ENCODE peak calls at places on chromosomes 13 and 19, in six cellular contexts. S is BE2C; H is CD4-positive, alpha-beta T cell; T is WERI-Rb-1; M is AG09319; O is fibroblast of villous mesenchyme. Y is an unnamed sample.

GRCh38 chr19:15199652-15200574 is 882 bp downstream of the NOTCH3 start:
- DNase-seq in S (peak), H (no peak), T (peak), M (no peak), O (peak), Y (peak)

GRCh38 chr13:49265822-49266221 is 18.1 kb downstream of the CDADC1 start:
- DNase-seq in S (no peak), H (no peak), T (peak), M (no peak), O (peak), Y (no peak)

GRCh38 chr13:35469781-35470380 is 6.6 kb downstream of the MAB21L1 start:
- DNase-seq in S (no peak), H (no peak), T (no peak), M (no peak), O (no peak), Y (no peak)

GRCh38 chr13:43785166-43785680 is 1.5 kb downstream of the ENOX1 start:
- DNase-seq in S (no peak), H (no peak), T (no peak), M (no peak), O (no peak), Y (no peak)

GRCh38 chr19:46115396-46116109 is 8.9 kb downstream of the IGFL3 start:
- DNase-seq in S (peak), H (no peak), T (no peak), M (peak), O (peak), Y (no peak)

GRCh38 chr13:112723771-112724170 is 33.9 kb downstream of the ATP11A start:
- DNase-seq in S (no peak), H (no peak), T (no peak), M (no peak), O (no peak), Y (no peak)

GRCh38 chr13:78827471-78827870 is 168.5 kb upstream of the OBI1 start:
- DNase-seq in S (peak), H (no peak), T (no peak), M (no peak), O (no peak), Y (no peak)

GRCh38 chr13:29846475-29847256 is 3.8 kb downstream of the UBL3 start:
- DNase-seq in S (no peak), H (no peak), T (no peak), M (no peak), O (no peak), Y (no peak)

GRCh38 chr13:51814825-51815650 is 11.1 kb upstream of the DHRS12 start:
- DNase-seq in S (peak), H (peak), T (peak), M (no peak), O (peak), Y (peak)

GRCh38 chr13:107043016-107043957 is 475.4 kb upstream of the ARGLU1 start:
- DNase-seq in S (no peak), H (no peak), T (no peak), M (no peak), O (no peak), Y (no peak)

GRCh38 chr13:102774596-102775375 is 1.2 kb upstream of the TEX30 start:
- DNase-seq in S (no peak), H (no peak), T (no peak), M (no peak), O (no peak), Y (no peak)

GRCh38 chr19:48491793-48492123 is 19.9 kb downstream of the LMTK3 start:
- DNase-seq in S (no peak), H (no peak), T (peak), M (no peak), O (no peak), Y (no peak)

GRCh38 chr13:93727301-93728141 is 500.9 kb downstream of the GPC6 start:
- DNase-seq in S (no peak), H (no peak), T (no peak), M (no peak), O (peak), Y (no peak)

GRCh38 chr19:42553292-42554045 is 25.2 kb upstream of the CEACAM1 start:
- DNase-seq in S (no peak), H (no peak), T (no peak), M (peak), O (peak), Y (no peak)

GRCh38 chr13:30617315-30618185 is at the start of gene USPL1:
- DNase-seq in S (peak), H (peak), T (peak), M (peak), O (peak), Y (peak)

GRCh38 chr13:51916962-51917361 is 55.2 kb downstream of the CCDC70 start:
- DNase-seq in S (no peak), H (no peak), T (no peak), M (no peak), O (no peak), Y (no peak)

GRCh38 chr19:47762151-47762550 is 16.4 kb upstream of the SELENOW start:
- DNase-seq in S (no peak), H (no peak), T (no peak), M (no peak), O (no peak), Y (no peak)

GRCh38 chr13:32408296-32408998 is 19.5 kb downstream of the N4BP2L1 start:
- DNase-seq in S (no peak), H (no peak), T (no peak), M (no peak), O (no peak), Y (no peak)

GRCh38 chr19:58305932-58306323 is 751 bp downstream of the ERVK3-1 start:
- DNase-seq in S (no peak), H (no peak), T (no peak), M (no peak), O (peak), Y (no peak)

GRCh38 chr19:14337510-14337909 is 43.7 kb upstream of the ADGRE5 start:
- DNase-seq in S (peak), H (no peak), T (peak), M (no peak), O (no peak), Y (no peak)

GRCh38 chr19:43490759-43491158 is 13.8 kb downstream of the PHLDB3 start:
- DNase-seq in S (no peak), H (no peak), T (no peak), M (no peak), O (no peak), Y (no peak)

GRCh38 chr13:44899967-44900366 is 89.3 kb downstream of the NUFIP1 start:
- DNase-seq in S (no peak), H (no peak), T (no peak), M (no peak), O (no peak), Y (no peak)

GRCh38 chr13:48571121-48571901 is 38.4 kb upstream of the RCBTB2 start:
- DNase-seq in S (no peak), H (no peak), T (no peak), M (peak), O (peak), Y (no peak)

GRCh38 chr19:1744133-1744665 is 9.1 kb upstream of the ONECUT3 start:
- DNase-seq in S (no peak), H (no peak), T (no peak), M (no peak), O (no peak), Y (no peak)

GRCh38 chr19:1745589-1746031 is 7.7 kb upstream of the ONECUT3 start:
- DNase-seq in S (no peak), H (no peak), T (no peak), M (no peak), O (no peak), Y (no peak)

GRCh38 chr19:1746401-1747284 is 6.7 kb upstream of the ONECUT3 start:
- DNase-seq in S (no peak), H (no peak), T (no peak), M (no peak), O (no peak), Y (no peak)

GRCh38 chr19:1742989-1743696 is 10.2 kb upstream of the ONECUT3 start:
- DNase-seq in S (no peak), H (no peak), T (no peak), M (no peak), O (no peak), Y (no peak)

DNA sequence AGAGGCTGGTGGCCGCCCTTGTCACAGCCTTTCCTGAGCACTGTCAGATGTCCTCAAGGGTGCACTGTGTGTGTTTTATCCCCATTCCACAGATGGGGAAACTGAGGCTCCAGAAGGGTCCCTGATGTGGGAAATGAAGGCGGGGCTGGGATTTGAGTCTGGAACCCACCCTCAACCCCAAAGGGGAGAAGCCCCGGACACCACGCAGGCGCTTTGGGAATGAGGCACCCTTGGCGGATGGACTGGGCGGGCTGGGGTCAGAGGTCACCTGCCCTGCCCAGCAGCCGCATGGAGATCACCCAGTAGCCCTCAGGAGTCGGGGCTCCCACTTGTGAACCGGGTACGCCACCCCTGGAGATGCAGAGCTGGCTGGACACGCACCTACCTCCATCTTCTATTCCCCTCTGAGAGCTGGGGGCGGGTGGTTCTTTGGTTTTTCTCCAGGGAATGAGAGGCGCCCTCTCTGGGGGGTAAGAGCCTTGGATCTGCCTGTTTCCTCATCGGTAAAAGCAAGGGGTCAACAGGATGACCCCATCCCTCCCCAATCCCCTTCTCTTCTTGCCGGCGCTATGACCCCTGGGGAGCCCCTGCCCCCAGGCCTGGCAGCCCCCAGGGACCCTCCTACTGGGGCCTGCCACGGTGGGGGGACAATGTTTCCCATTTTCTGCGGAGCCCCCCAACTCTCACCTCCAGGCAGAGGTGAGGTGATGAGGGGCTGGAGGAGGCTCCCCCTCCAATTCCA is 8.3 kb upstream of the ONECUT3 start:
- DNase-seq in S (no peak), H (no peak), T (no peak), M (no peak), O (no peak), Y (no peak)
- TF ChIP-seq CTCF in S (no peak), H (no peak), T (peak), M (no peak), O (no peak), Y (no peak)

GRCh38 chr19:44740351-44740824 is 8.1 kb upstream of the BCL3 start:
- DNase-seq in S (no peak), H (no peak), T (no peak), M (no peak), O (no peak), Y (no peak)

GRCh38 chr19:44741258-44741731 is 7.2 kb upstream of the BCL3 start:
- DNase-seq in S (no peak), H (no peak), T (no peak), M (no peak), O (peak), Y (no peak)

GRCh38 chr19:44745386-44745831 is 3.1 kb upstream of the BCL3 start:
- DNase-seq in S (peak), H (no peak), T (no peak), M (peak), O (peak), Y (no peak)

GRCh38 chr19:44738603-44739585 is 9.6 kb upstream of the BCL3 start:
- DNase-seq in S (no peak), H (no peak), T (no peak), M (no peak), O (no peak), Y (no peak)

GRCh38 chr19:44741841-44742352 is 6.6 kb upstream of the BCL3 start:
- DNase-seq in S (peak), H (no peak), T (peak), M (peak), O (peak), Y (no peak)
- TF ChIP-seq CTCF in S (no peak), H (no peak), T (no peak), M (no peak), O (no peak), Y (no peak)

GRCh38 chr13:108086678-108087077 is 128.7 kb downstream of the LIG4 start:
- DNase-seq in S (peak), H (no peak), T (no peak), M (no peak), O (peak), Y (no peak)
- TF ChIP-seq CTCF in S (peak), H (no peak), T (peak), M (peak), O (peak), Y (no peak)

GRCh38 chr19:4624733-4625362 is 14.5 kb upstream of the TNFAIP8L1 start:
- DNase-seq in S (peak), H (no peak), T (peak), M (no peak), O (no peak), Y (no peak)

GRCh38 chr19:4619668-4620294 is 19.5 kb upstream of the TNFAIP8L1 start:
- DNase-seq in S (no peak), H (no peak), T (no peak), M (no peak), O (no peak), Y (no peak)

GRCh38 chr19:4624301-4624700 is 15.0 kb upstream of the TNFAIP8L1 start:
- DNase-seq in S (no peak), H (no peak), T (no peak), M (no peak), O (no peak), Y (no peak)

GRCh38 chr19:4620675-4621074 is 18.6 kb upstream of the TNFAIP8L1 start:
- DNase-seq in S (peak), H (no peak), T (no peak), M (no peak), O (no peak), Y (no peak)

DNA sequence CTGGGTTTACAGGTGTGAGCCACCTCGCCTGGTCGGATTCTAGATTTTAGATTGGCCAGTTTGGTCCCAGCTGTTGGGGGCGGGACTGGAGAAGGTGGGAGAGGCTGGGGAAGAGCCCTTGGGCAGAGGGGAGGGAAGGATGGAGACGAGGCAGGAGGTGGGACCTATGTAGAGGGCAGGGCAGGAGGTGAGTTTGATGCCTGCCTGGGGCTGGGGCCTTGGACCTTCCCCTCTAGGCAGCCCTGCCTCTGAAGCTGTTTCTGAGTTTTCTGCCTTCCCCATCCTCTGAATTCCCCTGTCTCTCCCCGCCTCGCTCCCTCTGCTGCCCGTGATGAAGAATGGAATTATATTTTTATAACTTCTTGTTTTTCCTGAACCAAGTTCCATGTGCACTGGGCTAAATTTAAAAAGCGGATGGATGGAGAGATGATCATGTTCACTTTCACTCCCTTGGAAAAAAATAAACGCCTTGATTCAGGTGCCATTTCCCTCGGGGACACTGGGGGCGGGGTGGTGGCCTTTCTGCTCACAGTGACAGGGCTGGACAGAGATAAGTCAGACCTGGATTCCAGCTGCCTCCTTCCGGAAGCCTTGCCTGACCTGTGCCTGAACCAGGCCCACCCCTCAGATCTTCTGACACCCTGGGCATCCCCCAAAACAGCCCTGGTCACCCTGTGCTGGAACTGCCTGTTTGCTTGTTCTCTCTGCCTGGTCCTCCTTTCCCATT is 16.5 kb upstream of the TNFAIP8L1 start:
- DNase-seq in S (peak), H (no peak), T (peak), M (no peak), O (no peak), Y (no peak)
- TF ChIP-seq CTCF in S (peak), H (no peak), T (peak), M (no peak), O (no peak), Y (no peak)

GRCh38 chr13:40789275-40790231 is at the start of gene SLC25A15:
- DNase-seq in S (peak), H (peak), T (peak), M (peak), O (peak), Y (peak)
- TF ChIP-seq CTCF in S (no peak), H (no peak), T (peak), M (no peak), O (no peak), Y (peak)

GRCh38 chr19:18590273-18591272 is 2.0 kb downstream of the REX1BD start:
- DNase-seq in S (peak), H (no peak), T (peak), M (no peak), O (peak), Y (peak)
- TF ChIP-seq CTCF in S (peak), H (no peak), T (peak), M (peak), O (peak), Y (peak)

GRCh38 chr19:12806242-12807131 is at the start of gene RNASEH2A:
- DNase-seq in S (peak), H (peak), T (peak), M (peak), O (peak), Y (peak)
- TF ChIP-seq CTCF in S (no peak), H (no peak), T (peak), M (no peak), O (peak), Y (no peak)

GRCh38 chr13:73544175-73544574 is 485.4 kb downstream of the KLF5 start:
- DNase-seq in S (no peak), H (no peak), T (no peak), M (no peak), O (no peak), Y (no peak)
- TF ChIP-seq CTCF in S (no peak), H (no peak), T (no peak), M (no peak), O (no peak), Y (no peak)

DNA sequence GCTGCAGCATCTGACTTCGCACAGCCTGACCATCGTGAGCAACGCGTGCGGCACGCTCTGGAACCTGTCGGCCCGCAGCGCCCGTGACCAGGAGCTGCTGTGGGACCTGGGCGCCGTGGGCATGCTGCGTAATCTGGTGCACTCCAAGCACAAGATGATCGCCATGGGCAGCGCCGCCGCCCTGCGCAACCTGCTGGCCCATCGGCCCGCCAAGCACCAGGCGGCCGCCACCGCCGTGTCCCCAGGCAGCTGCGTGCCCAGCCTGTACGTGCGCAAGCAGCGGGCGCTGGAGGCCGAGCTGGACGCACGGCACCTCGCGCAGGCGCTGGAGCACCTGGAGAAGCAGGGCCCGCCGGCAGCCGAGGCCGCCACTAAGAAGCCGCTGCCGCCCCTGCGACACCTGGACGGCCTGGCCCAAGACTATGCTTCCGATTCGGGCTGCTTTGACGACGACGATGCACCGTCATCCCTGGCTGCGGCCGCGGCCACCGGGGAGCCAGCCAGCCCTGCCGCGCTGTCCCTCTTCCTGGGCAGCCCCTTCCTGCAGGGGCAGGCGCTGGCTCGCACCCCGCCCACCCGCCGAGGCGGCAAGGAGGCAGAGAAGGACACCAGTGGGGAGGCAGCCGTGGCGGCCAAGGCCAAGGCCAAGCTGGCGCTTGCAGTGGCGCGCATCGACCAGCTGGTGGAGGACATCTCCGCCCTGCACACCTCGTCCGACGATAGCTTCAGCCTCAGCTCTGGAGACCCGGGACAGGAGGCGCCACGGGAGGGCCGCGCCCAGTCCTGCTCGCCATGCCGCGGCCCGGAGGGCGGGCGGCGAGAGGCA is 13.6 kb downstream of the C19orf25 start:
- DNase-seq in S (no peak), H (no peak), T (no peak), M (no peak), O (peak), Y (no peak)
- TF ChIP-seq CTCF in S (no peak), H (peak), T (peak), M (peak), O (peak), Y (peak)

GRCh38 chr13:104769520-104769919 is 1703.3 kb upstream of the SLC10A2 start:
- DNase-seq in S (no peak), H (no peak), T (no peak), M (no peak), O (no peak), Y (no peak)

GRCh38 chr13:104779311-104779710 is 1713.1 kb upstream of the SLC10A2 start:
- DNase-seq in S (no peak), H (no peak), T (no peak), M (no peak), O (peak), Y (no peak)

DNA sequence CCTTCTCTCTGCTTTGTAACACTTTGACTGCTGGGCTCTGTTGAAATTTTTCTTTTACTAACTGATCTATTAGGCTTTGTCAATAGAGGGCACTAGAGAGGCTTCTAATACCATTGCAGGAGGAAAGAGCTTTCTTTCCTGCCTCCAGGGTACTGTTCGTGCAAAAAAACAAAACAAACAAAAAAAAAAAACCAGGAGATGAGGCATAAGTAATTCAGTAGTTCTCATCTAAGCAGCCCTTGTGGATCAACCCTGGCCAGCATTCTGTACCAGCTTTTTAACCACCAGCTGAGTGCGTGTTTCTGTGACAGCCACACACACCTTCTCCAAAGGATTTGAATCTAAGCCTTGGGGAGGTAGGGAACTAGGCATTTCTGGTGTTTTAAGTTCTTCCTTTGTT is 1707.6 kb upstream of the SLC10A2 start:
- DNase-seq in S (no peak), H (no peak), T (no peak), M (no peak), O (peak), Y (no peak)
- TF ChIP-seq CTCF in S (peak), H (peak), T (peak), M (peak), O (peak), Y (peak)